ENCODE peak calls at places on chromosomes 7 and 10, in ten cellular contexts. One of them, this sample, is unnamed.

GRCh38 chr10:78231930-78232329 is 198.3 kb downstream of the RPS24 start:
- DNase-seq in neural progenitor cell: no peak
- DNase-seq in AG04449: no peak
- DNase-seq in epithelial cell of esophagus: peak
- DNase-seq in foreskin melanocyte: no peak
- DNase-seq in activated CD8-positive, alpha-beta memory T cell treated with anti-CD3 and anti-CD28 coated beads for 24 hours: no peak
- DNase-seq in AG04450: no peak
- DNase-seq in kidney tubule cell: no peak
- DNase-seq in activated T-cell treated with anti-CD3 and anti-CD28 coated beads, Interleukin-2, amount 50 U/mL, for 48 hours: no peak
- DNase-seq in DMS 273 treated with DMSO at 0.1 percent for 48 hours: no peak
- DNase-seq in this sample: no peak

GRCh38 chr10:32960022-32960421 is 2.0 kb upstream of the ITGB1 start:
- DNase-seq in neural progenitor cell: no peak
- DNase-seq in AG04449: no peak
- DNase-seq in epithelial cell of esophagus: no peak
- DNase-seq in foreskin melanocyte: no peak
- DNase-seq in activated CD8-positive, alpha-beta memory T cell treated with anti-CD3 and anti-CD28 coated beads for 24 hours: no peak
- DNase-seq in AG04450: no peak
- DNase-seq in kidney tubule cell: no peak
- DNase-seq in activated T-cell treated with anti-CD3 and anti-CD28 coated beads, Interleukin-2, amount 50 U/mL, for 48 hours: no peak
- DNase-seq in DMS 273 treated with DMSO at 0.1 percent for 48 hours: no peak
- DNase-seq in this sample: no peak

GRCh38 chr10:119116326-119116951 is 12.5 kb downstream of the DENND10 start:
- DNase-seq in neural progenitor cell: no peak
- DNase-seq in AG04449: no peak
- DNase-seq in epithelial cell of esophagus: no peak
- DNase-seq in foreskin melanocyte: no peak
- DNase-seq in activated CD8-positive, alpha-beta memory T cell treated with anti-CD3 and anti-CD28 coated beads for 24 hours: no peak
- DNase-seq in AG04450: no peak
- DNase-seq in kidney tubule cell: no peak
- DNase-seq in activated T-cell treated with anti-CD3 and anti-CD28 coated beads, Interleukin-2, amount 50 U/mL, for 48 hours: no peak
- DNase-seq in DMS 273 treated with DMSO at 0.1 percent for 48 hours: no peak
- DNase-seq in this sample: no peak

GRCh38 chr7:157404845-157405481 is 68.2 kb downstream of the DNAJB6 start:
- DNase-seq in neural progenitor cell: no peak
- DNase-seq in AG04449: peak
- DNase-seq in epithelial cell of esophagus: peak
- DNase-seq in foreskin melanocyte: peak
- DNase-seq in activated CD8-positive, alpha-beta memory T cell treated with anti-CD3 and anti-CD28 coated beads for 24 hours: no peak
- DNase-seq in AG04450: peak
- DNase-seq in kidney tubule cell: peak
- DNase-seq in activated T-cell treated with anti-CD3 and anti-CD28 coated beads, Interleukin-2, amount 50 U/mL, for 48 hours: peak
- DNase-seq in DMS 273 treated with DMSO at 0.1 percent for 48 hours: no peak
- DNase-seq in this sample: peak

GRCh38 chr10:29714096-29714874 is 79.5 kb upstream of the SVIL start:
- DNase-seq in neural progenitor cell: no peak
- DNase-seq in AG04449: peak
- DNase-seq in epithelial cell of esophagus: peak
- DNase-seq in foreskin melanocyte: peak
- DNase-seq in activated CD8-positive, alpha-beta memory T cell treated with anti-CD3 and anti-CD28 coated beads for 24 hours: no peak
- DNase-seq in AG04450: peak
- DNase-seq in kidney tubule cell: peak
- DNase-seq in activated T-cell treated with anti-CD3 and anti-CD28 coated beads, Interleukin-2, amount 50 U/mL, for 48 hours: no peak
- DNase-seq in DMS 273 treated with DMSO at 0.1 percent for 48 hours: no peak
- DNase-seq in this sample: peak

GRCh38 chr7:124462249-124462648 is 303.3 kb downstream of the GPR37 start:
- DNase-seq in neural progenitor cell: no peak
- DNase-seq in AG04449: peak
- DNase-seq in epithelial cell of esophagus: peak
- DNase-seq in foreskin melanocyte: peak
- DNase-seq in activated CD8-positive, alpha-beta memory T cell treated with anti-CD3 and anti-CD28 coated beads for 24 hours: no peak
- DNase-seq in AG04450: peak
- DNase-seq in kidney tubule cell: peak
- DNase-seq in activated T-cell treated with anti-CD3 and anti-CD28 coated beads, Interleukin-2, amount 50 U/mL, for 48 hours: no peak
- DNase-seq in DMS 273 treated with DMSO at 0.1 percent for 48 hours: no peak
- DNase-seq in this sample: peak

GRCh38 chr7:22821702-22822485 is 755 bp downstream of the TOMM7 start:
- DNase-seq in neural progenitor cell: peak
- DNase-seq in AG04449: no peak
- DNase-seq in epithelial cell of esophagus: peak
- DNase-seq in foreskin melanocyte: no peak
- DNase-seq in activated CD8-positive, alpha-beta memory T cell treated with anti-CD3 and anti-CD28 coated beads for 24 hours: peak
- DNase-seq in AG04450: no peak
- DNase-seq in kidney tubule cell: peak
- DNase-seq in activated T-cell treated with anti-CD3 and anti-CD28 coated beads, Interleukin-2, amount 50 U/mL, for 48 hours: peak
- DNase-seq in DMS 273 treated with DMSO at 0.1 percent for 48 hours: no peak
- DNase-seq in this sample: no peak

GRCh38 chr10:12418000-12418399 is 68.7 kb downstream of the CAMK1D start:
- DNase-seq in neural progenitor cell: no peak
- DNase-seq in AG04449: no peak
- DNase-seq in epithelial cell of esophagus: peak
- DNase-seq in foreskin melanocyte: no peak
- DNase-seq in activated CD8-positive, alpha-beta memory T cell treated with anti-CD3 and anti-CD28 coated beads for 24 hours: no peak
- DNase-seq in AG04450: no peak
- DNase-seq in kidney tubule cell: no peak
- DNase-seq in activated T-cell treated with anti-CD3 and anti-CD28 coated beads, Interleukin-2, amount 50 U/mL, for 48 hours: no peak
- DNase-seq in DMS 273 treated with DMSO at 0.1 percent for 48 hours: no peak
- DNase-seq in this sample: no peak

GRCh38 chr10:26969145-26969926 is 108.6 kb upstream of the ABI1 start:
- DNase-seq in neural progenitor cell: no peak
- DNase-seq in AG04449: no peak
- DNase-seq in epithelial cell of esophagus: no peak
- DNase-seq in foreskin melanocyte: no peak
- DNase-seq in activated CD8-positive, alpha-beta memory T cell treated with anti-CD3 and anti-CD28 coated beads for 24 hours: no peak
- DNase-seq in AG04450: no peak
- DNase-seq in kidney tubule cell: no peak
- DNase-seq in activated T-cell treated with anti-CD3 and anti-CD28 coated beads, Interleukin-2, amount 50 U/mL, for 48 hours: peak
- DNase-seq in DMS 273 treated with DMSO at 0.1 percent for 48 hours: no peak
- DNase-seq in this sample: no peak

GRCh38 chr10:108904163-108904878 is 1019.0 kb downstream of the XPNPEP1 start:
- DNase-seq in neural progenitor cell: no peak
- DNase-seq in AG04449: no peak
- DNase-seq in epithelial cell of esophagus: no peak
- DNase-seq in foreskin melanocyte: no peak
- DNase-seq in activated CD8-positive, alpha-beta memory T cell treated with anti-CD3 and anti-CD28 coated beads for 24 hours: no peak
- DNase-seq in AG04450: no peak
- DNase-seq in kidney tubule cell: peak
- DNase-seq in activated T-cell treated with anti-CD3 and anti-CD28 coated beads, Interleukin-2, amount 50 U/mL, for 48 hours: no peak
- DNase-seq in DMS 273 treated with DMSO at 0.1 percent for 48 hours: no peak
- DNase-seq in this sample: no peak

GRCh38 chr7:93719546-93719945 is 145.0 kb upstream of the CALCR start:
- DNase-seq in neural progenitor cell: no peak
- DNase-seq in AG04449: no peak
- DNase-seq in epithelial cell of esophagus: peak
- DNase-seq in foreskin melanocyte: peak
- DNase-seq in activated CD8-positive, alpha-beta memory T cell treated with anti-CD3 and anti-CD28 coated beads for 24 hours: no peak
- DNase-seq in AG04450: no peak
- DNase-seq in kidney tubule cell: peak
- DNase-seq in activated T-cell treated with anti-CD3 and anti-CD28 coated beads, Interleukin-2, amount 50 U/mL, for 48 hours: no peak
- DNase-seq in DMS 273 treated with DMSO at 0.1 percent for 48 hours: no peak
- DNase-seq in this sample: peak